ENCODE peak calls at places on chromosomes 6 and 20, in four cellular contexts. O is NB4, Y is GM10248, Q is left cardiac atrium. R is an unnamed sample.
A peak's percentile ranks its signal among the peaks of the same experiment; 100 is the strongest.

GRCh38 chr20:61756966-61757677 is 308.6 kb downstream of the TAF4 start:
- DNase-seq in O (no peak), Y (no peak), Q (peak; percentile 1), R (no peak)

GRCh38 chr6:46583711-46584110 is 68.9 kb downstream of the CYP39A1 start:
- DNase-seq in O (no peak), Y (no peak), Q (no peak), R (no peak)

GRCh38 chr20:50919567-50919966 is 11.7 kb downstream of the ADNP start:
- DNase-seq in O (no peak), Y (no peak), Q (peak; percentile 57), R (peak; percentile 14)

GRCh38 chr6:138863331-138863730 is 67.4 kb downstream of the ECT2L start:
- DNase-seq in O (no peak), Y (no peak), Q (no peak), R (no peak)

GRCh38 chr20:34971873-34972235 is 16.2 kb downstream of the MYH7B start:
- DNase-seq in O (no peak), Y (no peak), Q (no peak), R (no peak)

GRCh38 chr20:53384392-53384791 is 209.2 kb downstream of the ZNF217 start:
- DNase-seq in O (no peak), Y (no peak), Q (no peak), R (no peak)

GRCh38 chr20:57627972-57628650 is 7.9 kb upstream of the ZBP1 start:
- DNase-seq in O (peak; percentile 93), Y (no peak), Q (peak; percentile 62), R (no peak)

GRCh38 chr20:16548073-16548672 is 25.1 kb downstream of the KIF16B start:
- DNase-seq in O (no peak), Y (no peak), Q (no peak), R (no peak)

GRCh38 chr6:124882580-124883393 is 79.5 kb upstream of the RNF217 start:
- DNase-seq in O (no peak), Y (no peak), Q (no peak), R (no peak)

GRCh38 chr6:161748535-161749386 is 474.9 kb upstream of the AGPAT4 start:
- DNase-seq in O (peak; percentile 50), Y (no peak), Q (peak; percentile 50), R (peak; percentile 75)

GRCh38 chr20:3902446-3902845 is 13.3 kb downstream of the PANK2 start:
- DNase-seq in O (no peak), Y (no peak), Q (no peak), R (no peak)

GRCh38 chr20:16803965-16804792 is 56.0 kb downstream of the OTOR start:
- DNase-seq in O (peak; percentile 67), Y (peak; percentile 54), Q (peak; percentile 35), R (peak; percentile 79)

GRCh38 chr6:47357827-47358226 is 48.1 kb upstream of the TNFRSF21 start:
- DNase-seq in O (no peak), Y (no peak), Q (no peak), R (no peak)

GRCh38 chr20:59153832-59154231 is 9.8 kb upstream of the ZNF831 start:
- DNase-seq in O (no peak), Y (no peak), Q (no peak), R (no peak)

GRCh38 chr6:107635058-107635515 is 145.2 kb downstream of the SOBP start:
- DNase-seq in O (no peak), Y (no peak), Q (no peak), R (no peak)

GRCh38 chr6:37137881-37138568 is 31.9 kb upstream of the PIM1 start:
- DNase-seq in O (no peak), Y (no peak), Q (no peak), R (no peak)

GRCh38 chr6:25155221-25155620 is 124.0 kb upstream of the CARMIL1 start:
- DNase-seq in O (peak; percentile 14), Y (no peak), Q (no peak), R (no peak)

GRCh38 chr20:38840053-38840893 is 34.8 kb downstream of the PPP1R16B start:
- DNase-seq in O (peak; percentile 27), Y (no peak), Q (peak; percentile 39), R (no peak)

GRCh38 chr6:129186988-129187387 is 304.1 kb downstream of the LAMA2 start:
- DNase-seq in O (peak; percentile 32), Y (no peak), Q (no peak), R (no peak)

GRCh38 chr20:36574278-36575065 is 1.1 kb downstream of the TGIF2 start:
- DNase-seq in O (peak; percentile 82), Y (peak; percentile 58), Q (peak; percentile 69), R (peak; percentile 35)

GRCh38 chr6:133965817-133966360 is 12.9 kb downstream of the TBPL1 start:
- DNase-seq in O (no peak), Y (no peak), Q (no peak), R (no peak)

GRCh38 chr6:107440935-107441334 is 18.4 kb downstream of the PDSS2 start:
- DNase-seq in O (no peak), Y (no peak), Q (no peak), R (no peak)

GRCh38 chr6:26420607-26421235 is 18.6 kb downstream of the BTN3A1 start:
- DNase-seq in O (peak; percentile 54), Y (peak; percentile 33), Q (no peak), R (peak; percentile 3)

GRCh38 chr6:107999341-107999740 is 41.3 kb upstream of the SEC63 start:
- DNase-seq in O (no peak), Y (no peak), Q (no peak), R (no peak)

GRCh38 chr20:52305029-52305645 is 113.6 kb upstream of the ZFP64 start:
- DNase-seq in O (no peak), Y (no peak), Q (no peak), R (no peak)

GRCh38 chr6:56091159-56091869 is 156.1 kb downstream of the COL21A1 start:
- DNase-seq in O (peak; percentile 73), Y (no peak), Q (no peak), R (no peak)

GRCh38 chr20:51463998-51464397 is 78.5 kb downstream of the NFATC2 start:
- DNase-seq in O (no peak), Y (no peak), Q (no peak), R (no peak)

GRCh38 chr20:11754451-11754850 is 163.2 kb upstream of the BTBD3 start:
- DNase-seq in O (no peak), Y (no peak), Q (no peak), R (peak; percentile 66)

GRCh38 chr20:49479785-49480184 is 2.7 kb downstream of the KCNB1 start:
- DNase-seq in O (no peak), Y (no peak), Q (no peak), R (peak; percentile 6)

GRCh38 chr20:17281478-17281877 is 54.6 kb downstream of the PCSK2 start:
- DNase-seq in O (peak; percentile 36), Y (no peak), Q (no peak), R (peak; percentile 91)

GRCh38 chr6:130906736-130907381 is 79.7 kb downstream of the SMLR1 start:
- DNase-seq in O (no peak), Y (no peak), Q (no peak), R (no peak)

GRCh38 chr20:58647162-58647813 is 3.8 kb upstream of the STX16 start:
- DNase-seq in O (peak; percentile 24), Y (no peak), Q (no peak), R (no peak)

GRCh38 chr6:19964115-19964514 is 126.9 kb downstream of the ID4 start:
- DNase-seq in O (no peak), Y (no peak), Q (no peak), R (no peak)

GRCh38 chr6:36514554-36515456 is 32.5 kb downstream of the STK38 start:
- DNase-seq in O (no peak), Y (peak; percentile 28), Q (no peak), R (peak; percentile 44)

GRCh38 chr6:8131265-8131897 is 29.0 kb upstream of the EEF1E1 start:
- DNase-seq in O (peak; percentile 72), Y (peak; percentile 37), Q (peak; percentile 29), R (peak; percentile 73)

GRCh38 chr6:157381631-157382621 is 936 bp downstream of the ZDHHC14 start:
- DNase-seq in O (peak; percentile 77), Y (peak; percentile 67), Q (peak; percentile 78), R (peak; percentile 64)